ENCODE peak calls at places on chromosomes 3 and 15, in five cellular contexts. M is posterior vena cava, F is mesendoderm, U is endothelial cell, Z is NCI-H1092. I is an unnamed sample.
A peak's percentile ranks its signal among the peaks of the same experiment; 100 is the strongest.

GRCh38 chr15:75712668-75713337 is at the start of gene CSPG4:
- DNase-seq in M (peak; percentile 90), F (peak; percentile 58), U (peak; percentile 33), Z (no peak), I (peak; percentile 93)

GRCh38 chr3:149468504-149469212 is 5.8 kb upstream of the TM4SF4 start:
- DNase-seq in M (no peak), F (no peak), U (no peak), Z (no peak), I (no peak)

GRCh38 chr15:76338555-76339301 is 2.2 kb downstream of the ISL2 start:
- DNase-seq in M (no peak), F (peak; percentile 11), U (no peak), Z (no peak), I (no peak)

GRCh38 chr15:88647362-88648105 is 8.7 kb downstream of the ISG20 start:
- DNase-seq in M (peak; percentile 74), F (no peak), U (no peak), Z (no peak), I (no peak)

GRCh38 chr3:161403251-161403650 is 31.9 kb upstream of the SPTSSB start:
- DNase-seq in M (no peak), F (no peak), U (no peak), Z (no peak), I (no peak)

GRCh38 chr3:188286087-188286513 is 132.1 kb downstream of the LPP start:
- DNase-seq in M (no peak), F (no peak), U (no peak), Z (no peak), I (no peak)

GRCh38 chr15:78049691-78050440 is 27.6 kb downstream of the TBC1D2B start:
- DNase-seq in M (no peak), F (no peak), U (no peak), Z (no peak), I (peak; percentile 83)

GRCh38 chr3:45693941-45694521 is 4.8 kb downstream of the SACM1L start:
- DNase-seq in M (no peak), F (no peak), U (no peak), Z (no peak), I (no peak)

GRCh38 chr15:58444658-58445332 is 13.0 kb downstream of the LIPC start:
- DNase-seq in M (no peak), F (no peak), U (no peak), Z (no peak), I (no peak)

GRCh38 chr15:68644088-68644904 is 65.5 kb downstream of the CORO2B start:
- DNase-seq in M (peak; percentile 29), F (peak; percentile 58), U (no peak), Z (no peak), I (no peak)

GRCh38 chr3:8959683-8960082 is 3.6 kb downstream of the RAD18 start:
- DNase-seq in M (no peak), F (no peak), U (no peak), Z (no peak), I (no peak)

GRCh38 chr3:180802837-180803236 is 109.6 kb upstream of the FXR1 start:
- DNase-seq in M (no peak), F (peak; percentile 39), U (no peak), Z (peak; percentile 15), I (peak; percentile 62)

GRCh38 chr3:73188707-73189106 is 127.2 kb downstream of the EBLN2 start:
- DNase-seq in M (no peak), F (no peak), U (no peak), Z (no peak), I (peak; percentile 74)

GRCh38 chr3:193742628-193743027 is 149.6 kb downstream of the OPA1 start:
- DNase-seq in M (no peak), F (no peak), U (no peak), Z (peak; percentile 41), I (no peak)

I was measured in left kidney.